ENCODE peak calls at places on chromosome 21, in eight cellular contexts. One of them, this sample, is unnamed.

GRCh38 chr21:43306911-43307676 is 119.8 kb downstream of the SIK1 start:
- DNase-seq in tibial artery: no peak
- DNase-seq in stomach: peak; percentile 76
- DNase-seq in GM23248: peak; percentile 61
- DNase-seq in heart left ventricle: peak; percentile 61
- DNase-seq in esophagus squamous epithelium: no peak
- DNase-seq in mesendoderm: no peak
- DNase-seq in body of pancreas: peak; percentile 63
- DNase-seq in this sample: peak; percentile 50

GRCh38 chr21:43687566-43688395 is 28.4 kb downstream of the RRP1B start:
- DNase-seq in mesendoderm: no peak
- DNase-seq in body of pancreas: no peak
- DNase-seq in GM23248: no peak
- DNase-seq in heart left ventricle: no peak
- DNase-seq in stomach: no peak
- DNase-seq in tibial artery: no peak
- DNase-seq in esophagus squamous epithelium: no peak
- DNase-seq in this sample: no peak

GRCh38 chr21:14616303-14617039 is 70.4 kb upstream of the SAMSN1 start:
- DNase-seq in GM23248: no peak
- DNase-seq in heart left ventricle: no peak
- DNase-seq in mesendoderm: peak; percentile 53
- DNase-seq in stomach: no peak
- DNase-seq in tibial artery: no peak
- DNase-seq in esophagus squamous epithelium: no peak
- DNase-seq in body of pancreas: no peak
- DNase-seq in this sample: no peak

GRCh38 chr21:25887646-25888321 is 153.0 kb downstream of the GABPA start:
- DNase-seq in mesendoderm: no peak
- DNase-seq in body of pancreas: no peak
- DNase-seq in stomach: no peak
- DNase-seq in heart left ventricle: no peak
- DNase-seq in tibial artery: no peak
- DNase-seq in esophagus squamous epithelium: no peak
- DNase-seq in GM23248: no peak
- DNase-seq in this sample: no peak

GRCh38 chr21:34029724-34030528 is 43.5 kb upstream of the MRPS6 start:
- DNase-seq in mesendoderm: peak; percentile 96
- DNase-seq in tibial artery: no peak
- DNase-seq in heart left ventricle: peak; percentile 25
- DNase-seq in stomach: peak; percentile 33
- DNase-seq in GM23248: peak; percentile 91
- DNase-seq in esophagus squamous epithelium: no peak
- DNase-seq in body of pancreas: peak; percentile 36
- DNase-seq in this sample: no peak

GRCh38 chr21:35258521-35258920 is 209.4 kb upstream of the RUNX1 start:
- DNase-seq in tibial artery: no peak
- DNase-seq in body of pancreas: no peak
- DNase-seq in GM23248: no peak
- DNase-seq in stomach: no peak
- DNase-seq in mesendoderm: no peak
- DNase-seq in heart left ventricle: no peak
- DNase-seq in esophagus squamous epithelium: no peak
- DNase-seq in this sample: no peak

GRCh38 chr21:35428489-35428888 is 379.4 kb upstream of the RUNX1 start:
- DNase-seq in body of pancreas: no peak
- DNase-seq in heart left ventricle: peak; percentile 53
- DNase-seq in tibial artery: peak; percentile 39
- DNase-seq in mesendoderm: peak; percentile 94
- DNase-seq in esophagus squamous epithelium: no peak
- DNase-seq in GM23248: peak; percentile 48
- DNase-seq in stomach: no peak
- DNase-seq in this sample: peak; percentile 36

GRCh38 chr21:35019631-35020032 is 29.5 kb downstream of the RUNX1 start:
- DNase-seq in esophagus squamous epithelium: no peak
- DNase-seq in body of pancreas: peak; percentile 72
- DNase-seq in stomach: peak; percentile 75
- DNase-seq in GM23248: no peak
- DNase-seq in heart left ventricle: no peak
- DNase-seq in mesendoderm: peak; percentile 21
- DNase-seq in tibial artery: no peak
- DNase-seq in this sample: peak; percentile 42

GRCh38 chr21:27423073-27423472 is 456.2 kb upstream of the ADAMTS5 start:
- DNase-seq in esophagus squamous epithelium: no peak
- DNase-seq in GM23248: peak; percentile 97
- DNase-seq in stomach: peak; percentile 38
- DNase-seq in heart left ventricle: peak; percentile 50
- DNase-seq in body of pancreas: peak; percentile 24
- DNase-seq in mesendoderm: peak; percentile 66
- DNase-seq in tibial artery: peak; percentile 90
- DNase-seq in this sample: peak; percentile 48

GRCh38 chr21:36706482-36706852 is 7.6 kb downstream of the SIM2 start:
- DNase-seq in stomach: no peak
- DNase-seq in body of pancreas: no peak
- DNase-seq in GM23248: no peak
- DNase-seq in heart left ventricle: peak; percentile 3
- DNase-seq in tibial artery: no peak
- DNase-seq in mesendoderm: no peak
- DNase-seq in esophagus squamous epithelium: no peak
- DNase-seq in this sample: peak; percentile 10

GRCh38 chr21:36845070-36845469 is 121.4 kb downstream of the HLCS start:
- DNase-seq in GM23248: no peak
- DNase-seq in mesendoderm: no peak
- DNase-seq in stomach: no peak
- DNase-seq in heart left ventricle: no peak
- DNase-seq in body of pancreas: no peak
- DNase-seq in esophagus squamous epithelium: no peak
- DNase-seq in tibial artery: no peak
- DNase-seq in this sample: peak; percentile 12

GRCh38 chr21:21714396-21714795 is 716.2 kb downstream of the NCAM2 start:
- DNase-seq in tibial artery: no peak
- DNase-seq in stomach: no peak
- DNase-seq in mesendoderm: peak; percentile 7
- DNase-seq in body of pancreas: no peak
- DNase-seq in GM23248: peak; percentile 85
- DNase-seq in heart left ventricle: no peak
- DNase-seq in esophagus squamous epithelium: no peak
- DNase-seq in this sample: no peak

GRCh38 chr21:26715116-26715515 is 130.1 kb downstream of the ADAMTS1 start:
- DNase-seq in GM23248: no peak
- DNase-seq in tibial artery: no peak
- DNase-seq in heart left ventricle: no peak
- DNase-seq in stomach: no peak
- DNase-seq in mesendoderm: peak; percentile 87
- DNase-seq in esophagus squamous epithelium: no peak
- DNase-seq in body of pancreas: no peak
- DNase-seq in this sample: no peak

GRCh38 chr21:16186742-16187141 is 457.0 kb downstream of the USP25 start:
- DNase-seq in heart left ventricle: no peak
- DNase-seq in body of pancreas: no peak
- DNase-seq in GM23248: no peak
- DNase-seq in tibial artery: no peak
- DNase-seq in esophagus squamous epithelium: no peak
- DNase-seq in mesendoderm: no peak
- DNase-seq in stomach: no peak
- DNase-seq in this sample: no peak

GRCh38 chr21:26495283-26495849 is 77.7 kb downstream of the CYYR1 start:
- DNase-seq in stomach: no peak
- DNase-seq in body of pancreas: no peak
- DNase-seq in GM23248: no peak
- DNase-seq in esophagus squamous epithelium: no peak
- DNase-seq in tibial artery: no peak
- DNase-seq in mesendoderm: no peak
- DNase-seq in heart left ventricle: no peak
- DNase-seq in this sample: no peak

GRCh38 chr21:36184561-36184960 is 27.9 kb downstream of the DOP1B start:
- DNase-seq in tibial artery: no peak
- DNase-seq in heart left ventricle: no peak
- DNase-seq in esophagus squamous epithelium: no peak
- DNase-seq in stomach: no peak
- DNase-seq in GM23248: no peak
- DNase-seq in body of pancreas: no peak
- DNase-seq in mesendoderm: no peak
- DNase-seq in this sample: no peak

GRCh38 chr21:46515109-46515508 is 56.4 kb downstream of the DIP2A start:
- DNase-seq in mesendoderm: no peak
- DNase-seq in tibial artery: peak; percentile 75
- DNase-seq in GM23248: peak; percentile 54
- DNase-seq in body of pancreas: peak; percentile 82
- DNase-seq in esophagus squamous epithelium: no peak
- DNase-seq in heart left ventricle: peak; percentile 44
- DNase-seq in stomach: peak; percentile 82
- DNase-seq in this sample: no peak

GRCh38 chr21:34817821-34818662 is 149.2 kb downstream of the CLIC6 start:
- DNase-seq in stomach: no peak
- DNase-seq in esophagus squamous epithelium: no peak
- DNase-seq in heart left ventricle: no peak
- DNase-seq in body of pancreas: peak; percentile 52
- DNase-seq in tibial artery: no peak
- DNase-seq in mesendoderm: no peak
- DNase-seq in GM23248: no peak
- DNase-seq in this sample: no peak

GRCh38 chr21:26795398-26795790 is 49.8 kb downstream of the ADAMTS1 start:
- DNase-seq in stomach: no peak
- DNase-seq in heart left ventricle: no peak
- DNase-seq in esophagus squamous epithelium: no peak
- DNase-seq in tibial artery: no peak
- DNase-seq in body of pancreas: no peak
- DNase-seq in mesendoderm: no peak
- DNase-seq in GM23248: no peak
- DNase-seq in this sample: no peak

GRCh38 chr21:26079376-26079775 is 91.2 kb downstream of the APP start:
- DNase-seq in mesendoderm: no peak
- DNase-seq in esophagus squamous epithelium: no peak
- DNase-seq in GM23248: peak; percentile 34
- DNase-seq in heart left ventricle: no peak
- DNase-seq in tibial artery: no peak
- DNase-seq in body of pancreas: no peak
- DNase-seq in stomach: no peak
- DNase-seq in this sample: no peak

GRCh38 chr21:22115746-22116145 is 1117.5 kb downstream of the NCAM2 start:
- DNase-seq in tibial artery: no peak
- DNase-seq in stomach: no peak
- DNase-seq in esophagus squamous epithelium: no peak
- DNase-seq in GM23248: no peak
- DNase-seq in mesendoderm: no peak
- DNase-seq in heart left ventricle: no peak
- DNase-seq in body of pancreas: no peak
- DNase-seq in this sample: no peak

DNA sequence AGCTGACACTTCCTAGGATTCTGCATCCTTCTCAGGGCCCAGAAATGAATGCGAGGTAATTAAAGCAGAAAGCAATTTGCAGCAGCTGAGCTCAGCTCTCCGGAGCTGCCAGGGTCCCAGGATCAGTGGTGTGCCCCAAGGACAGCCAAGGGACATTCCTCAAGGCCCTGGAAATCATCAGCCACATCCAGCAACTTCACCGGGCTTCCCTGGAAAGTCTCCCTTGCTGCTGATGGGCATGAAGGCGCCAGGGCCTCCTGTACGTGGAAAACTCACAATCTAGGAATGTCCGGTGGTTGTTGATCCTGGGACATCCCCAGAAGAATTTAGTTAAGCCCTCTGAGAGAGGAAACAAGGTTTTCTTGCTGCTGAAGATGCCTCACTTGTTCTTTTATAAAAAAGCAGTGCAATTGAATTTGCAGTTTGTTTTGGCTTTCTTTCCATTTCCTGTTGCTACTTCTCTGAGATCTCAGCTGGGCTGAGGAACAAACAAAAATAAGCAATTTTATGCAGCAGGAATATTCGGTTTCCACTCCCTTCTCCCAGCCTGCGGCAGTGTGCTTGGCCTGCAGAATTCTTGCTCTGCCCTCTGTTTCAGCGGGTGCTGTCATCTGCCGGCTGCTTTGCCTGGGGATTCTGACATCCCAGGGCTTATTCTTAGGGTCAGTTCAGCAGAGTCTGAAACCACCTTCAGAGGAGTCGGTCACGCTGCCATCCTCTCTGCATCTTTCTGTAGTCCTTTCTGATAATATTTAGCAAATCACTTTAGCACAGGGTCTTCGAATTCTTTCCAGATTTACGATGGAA is 85.9 kb downstream of the TCP10L start:
- DNase-seq in mesendoderm: no peak
- DNase-seq in GM23248: peak; percentile 76
- DNase-seq in esophagus squamous epithelium: no peak
- DNase-seq in stomach: no peak
- DNase-seq in body of pancreas: no peak
- DNase-seq in tibial artery: no peak
- DNase-seq in heart left ventricle: no peak
- DNase-seq in this sample: no peak
- H3K27ac ChIP-seq in mesendoderm: no peak overlapping the region
- H3K27ac ChIP-seq in GM23248: peak overlapping the region; percentile 53
- H3K27ac ChIP-seq in esophagus squamous epithelium: peak overlapping the region; percentile 1
- H3K27ac ChIP-seq in stomach: peak overlapping the region; percentile 42
- H3K27ac ChIP-seq in body of pancreas: no peak overlapping the region
- H3K27ac ChIP-seq in tibial artery: peak overlapping the region; percentile 17
- H3K27ac ChIP-seq in heart left ventricle: peak overlapping the region; percentile 69
- H3K27ac ChIP-seq in this sample: no peak overlapping the region

GRCh38 chr21:37871121-37871862 is 45.0 kb downstream of the KCNJ6 start:
- DNase-seq in esophagus squamous epithelium: no peak
- DNase-seq in tibial artery: no peak
- DNase-seq in GM23248: peak; percentile 91
- DNase-seq in body of pancreas: no peak
- DNase-seq in heart left ventricle: no peak
- DNase-seq in stomach: no peak
- DNase-seq in mesendoderm: no peak
- DNase-seq in this sample: no peak
- H3K4me3 ChIP-seq in esophagus squamous epithelium: no peak overlapping the region
- H3K4me3 ChIP-seq in tibial artery: no peak overlapping the region
- H3K4me3 ChIP-seq in GM23248: no peak overlapping the region
- H3K4me3 ChIP-seq in body of pancreas: no peak overlapping the region
- H3K4me3 ChIP-seq in heart left ventricle: no peak overlapping the region
- H3K4me3 ChIP-seq in stomach: no peak overlapping the region
- H3K4me3 ChIP-seq in mesendoderm: no peak overlapping the region
- H3K4me3 ChIP-seq in this sample: no peak overlapping the region

DNA sequence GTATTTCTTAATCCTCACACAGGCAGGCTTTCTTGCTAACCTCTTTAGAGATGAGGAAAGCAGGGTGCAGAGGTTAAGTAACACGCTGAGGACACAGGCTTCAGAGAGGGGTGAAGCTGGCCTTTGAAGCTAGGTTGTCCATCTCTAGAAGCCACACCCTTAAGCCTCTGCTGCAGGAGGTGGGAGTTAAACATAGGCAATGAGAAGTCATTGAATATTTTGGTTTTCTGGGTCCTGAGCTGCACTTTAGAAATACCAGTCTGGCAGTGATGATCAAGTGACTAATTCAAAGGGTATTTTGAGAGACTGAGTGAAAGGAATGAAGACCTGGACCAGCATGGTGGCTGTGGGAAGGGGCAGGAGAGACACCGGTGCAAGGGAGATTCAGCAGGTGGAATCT is 9.9 kb downstream of the KCNJ15 start:
- DNase-seq in body of pancreas: no peak
- DNase-seq in GM23248: peak; percentile 80
- DNase-seq in stomach: no peak
- DNase-seq in heart left ventricle: no peak
- DNase-seq in mesendoderm: no peak
- DNase-seq in tibial artery: no peak
- DNase-seq in esophagus squamous epithelium: no peak
- DNase-seq in this sample: no peak
- H3K27ac ChIP-seq in body of pancreas: no peak overlapping the region
- H3K27ac ChIP-seq in GM23248: peak overlapping the region; percentile 72
- H3K27ac ChIP-seq in stomach: peak overlapping the region; percentile 63
- H3K27ac ChIP-seq in heart left ventricle: no peak overlapping the region
- H3K27ac ChIP-seq in mesendoderm: no peak overlapping the region
- H3K27ac ChIP-seq in tibial artery: no peak overlapping the region
- H3K27ac ChIP-seq in esophagus squamous epithelium: peak overlapping the region; percentile 81
- H3K27ac ChIP-seq in this sample: no peak overlapping the region

GRCh38 chr21:29130234-29130993 is at the start of gene MAP3K7CL:
- DNase-seq in stomach: no peak
- DNase-seq in GM23248: peak; percentile 100
- DNase-seq in esophagus squamous epithelium: no peak
- DNase-seq in tibial artery: peak; percentile 67
- DNase-seq in heart left ventricle: peak; percentile 55
- DNase-seq in body of pancreas: peak; percentile 30
- DNase-seq in mesendoderm: peak; percentile 45
- DNase-seq in this sample: peak; percentile 24
- H3K4me3 ChIP-seq in stomach: no peak within 1 kb of the TSS
- H3K4me3 ChIP-seq in GM23248: peak within 1 kb of the TSS; percentile 53
- H3K4me3 ChIP-seq in esophagus squamous epithelium: no peak within 1 kb of the TSS
- H3K4me3 ChIP-seq in tibial artery: peak within 1 kb of the TSS; percentile 39
- H3K4me3 ChIP-seq in heart left ventricle: no peak within 1 kb of the TSS
- H3K4me3 ChIP-seq in body of pancreas: no peak within 1 kb of the TSS
- H3K4me3 ChIP-seq in mesendoderm: no peak within 1 kb of the TSS
- H3K4me3 ChIP-seq in this sample: no peak within 1 kb of the TSS